ENCODE peak calls at places on chromosomes 6 and 20, in nine cellular contexts. One of them, this sample, is unnamed.

GRCh38 chr6:33633462-33634158 is 12.5 kb downstream of the ITPR3 start:
- DNase-seq in frontal cortex: peak
- DNase-seq in cardiac fibroblast: peak
- DNase-seq in glutamatergic neuron: peak
- DNase-seq in brain microvascular endothelial cell: no peak
- DNase-seq in SHP77: peak
- DNase-seq in NCI-H2081: peak
- DNase-seq in activated CD4-positive, alpha-beta T cell treated with anti-CD3 and anti-CD28 coated beads for 48 hours: peak
- DNase-seq in D721Med: peak
- DNase-seq in this sample: no peak

GRCh38 chr20:58906894-58907293 is 54.4 kb downstream of the GNAS start:
- DNase-seq in frontal cortex: no peak
- DNase-seq in cardiac fibroblast: peak
- DNase-seq in glutamatergic neuron: no peak
- DNase-seq in brain microvascular endothelial cell: peak
- DNase-seq in SHP77: no peak
- DNase-seq in NCI-H2081: no peak
- DNase-seq in activated CD4-positive, alpha-beta T cell treated with anti-CD3 and anti-CD28 coated beads for 48 hours: no peak
- DNase-seq in D721Med: no peak
- DNase-seq in this sample: no peak

GRCh38 chr6:155647354-155647753 is 191.7 kb upstream of the NOX3 start:
- DNase-seq in frontal cortex: no peak
- DNase-seq in cardiac fibroblast: no peak
- DNase-seq in glutamatergic neuron: no peak
- DNase-seq in brain microvascular endothelial cell: no peak
- DNase-seq in SHP77: no peak
- DNase-seq in NCI-H2081: no peak
- DNase-seq in activated CD4-positive, alpha-beta T cell treated with anti-CD3 and anti-CD28 coated beads for 48 hours: no peak
- DNase-seq in D721Med: no peak
- DNase-seq in this sample: no peak

GRCh38 chr6:39292637-39293036 is 21.6 kb downstream of the KCNK17 start:
- DNase-seq in frontal cortex: no peak
- DNase-seq in cardiac fibroblast: no peak
- DNase-seq in glutamatergic neuron: no peak
- DNase-seq in brain microvascular endothelial cell: no peak
- DNase-seq in SHP77: no peak
- DNase-seq in NCI-H2081: no peak
- DNase-seq in activated CD4-positive, alpha-beta T cell treated with anti-CD3 and anti-CD28 coated beads for 48 hours: no peak
- DNase-seq in D721Med: no peak
- DNase-seq in this sample: no peak

GRCh38 chr6:112061605-112062004 is 7.7 kb downstream of the CCN6 start:
- DNase-seq in frontal cortex: no peak
- DNase-seq in cardiac fibroblast: peak
- DNase-seq in glutamatergic neuron: no peak
- DNase-seq in brain microvascular endothelial cell: peak
- DNase-seq in SHP77: no peak
- DNase-seq in NCI-H2081: no peak
- DNase-seq in activated CD4-positive, alpha-beta T cell treated with anti-CD3 and anti-CD28 coated beads for 48 hours: no peak
- DNase-seq in D721Med: no peak
- DNase-seq in this sample: no peak

GRCh38 chr6:132780770-132781371 is 17.6 kb downstream of the SLC18B1 start:
- DNase-seq in frontal cortex: no peak
- DNase-seq in cardiac fibroblast: peak
- DNase-seq in glutamatergic neuron: no peak
- DNase-seq in brain microvascular endothelial cell: no peak
- DNase-seq in SHP77: no peak
- DNase-seq in NCI-H2081: no peak
- DNase-seq in activated CD4-positive, alpha-beta T cell treated with anti-CD3 and anti-CD28 coated beads for 48 hours: no peak
- DNase-seq in D721Med: no peak
- DNase-seq in this sample: no peak

GRCh38 chr6:128567029-128567428 is 46.6 kb upstream of the PTPRK start:
- DNase-seq in frontal cortex: no peak
- DNase-seq in cardiac fibroblast: peak
- DNase-seq in glutamatergic neuron: no peak
- DNase-seq in brain microvascular endothelial cell: no peak
- DNase-seq in SHP77: no peak
- DNase-seq in NCI-H2081: no peak
- DNase-seq in activated CD4-positive, alpha-beta T cell treated with anti-CD3 and anti-CD28 coated beads for 48 hours: no peak
- DNase-seq in D721Med: no peak
- DNase-seq in this sample: no peak

GRCh38 chr6:44381739-44382138 is 5.8 kb upstream of the CDC5L start:
- DNase-seq in frontal cortex: no peak
- DNase-seq in cardiac fibroblast: peak
- DNase-seq in glutamatergic neuron: no peak
- DNase-seq in brain microvascular endothelial cell: no peak
- DNase-seq in SHP77: no peak
- DNase-seq in NCI-H2081: no peak
- DNase-seq in activated CD4-positive, alpha-beta T cell treated with anti-CD3 and anti-CD28 coated beads for 48 hours: no peak
- DNase-seq in D721Med: no peak
- DNase-seq in this sample: no peak

GRCh38 chr6:111171577-111172400 is 84.5 kb downstream of the SLC16A10 start:
- DNase-seq in frontal cortex: no peak
- DNase-seq in cardiac fibroblast: no peak
- DNase-seq in glutamatergic neuron: no peak
- DNase-seq in brain microvascular endothelial cell: no peak
- DNase-seq in SHP77: no peak
- DNase-seq in NCI-H2081: no peak
- DNase-seq in activated CD4-positive, alpha-beta T cell treated with anti-CD3 and anti-CD28 coated beads for 48 hours: no peak
- DNase-seq in D721Med: no peak
- DNase-seq in this sample: no peak

GRCh38 chr6:150354754-150355571 is 13.8 kb upstream of the IYD start:
- DNase-seq in frontal cortex: no peak
- DNase-seq in cardiac fibroblast: peak
- DNase-seq in glutamatergic neuron: no peak
- DNase-seq in brain microvascular endothelial cell: peak
- DNase-seq in SHP77: no peak
- DNase-seq in NCI-H2081: no peak
- DNase-seq in activated CD4-positive, alpha-beta T cell treated with anti-CD3 and anti-CD28 coated beads for 48 hours: no peak
- DNase-seq in D721Med: no peak
- DNase-seq in this sample: no peak

GRCh38 chr20:51036226-51036625 is 13.3 kb upstream of the KCNG1 start:
- DNase-seq in frontal cortex: no peak
- DNase-seq in cardiac fibroblast: peak
- DNase-seq in glutamatergic neuron: no peak
- DNase-seq in brain microvascular endothelial cell: no peak
- DNase-seq in SHP77: no peak
- DNase-seq in NCI-H2081: no peak
- DNase-seq in activated CD4-positive, alpha-beta T cell treated with anti-CD3 and anti-CD28 coated beads for 48 hours: no peak
- DNase-seq in D721Med: no peak
- DNase-seq in this sample: no peak

GRCh38 chr6:42569102-42570028 is 5.5 kb downstream of the UBR2 start:
- DNase-seq in frontal cortex: no peak
- DNase-seq in cardiac fibroblast: peak
- DNase-seq in glutamatergic neuron: no peak
- DNase-seq in brain microvascular endothelial cell: peak
- DNase-seq in SHP77: no peak
- DNase-seq in NCI-H2081: no peak
- DNase-seq in activated CD4-positive, alpha-beta T cell treated with anti-CD3 and anti-CD28 coated beads for 48 hours: no peak
- DNase-seq in D721Med: no peak
- DNase-seq in this sample: no peak

GRCh38 chr6:1586256-1586655 is 23.5 kb upstream of the FOXC1 start:
- DNase-seq in frontal cortex: no peak
- DNase-seq in cardiac fibroblast: no peak
- DNase-seq in glutamatergic neuron: no peak
- DNase-seq in brain microvascular endothelial cell: no peak
- DNase-seq in SHP77: no peak
- DNase-seq in NCI-H2081: no peak
- DNase-seq in activated CD4-positive, alpha-beta T cell treated with anti-CD3 and anti-CD28 coated beads for 48 hours: no peak
- DNase-seq in D721Med: no peak
- DNase-seq in this sample: no peak

GRCh38 chr20:50658804-50659380 is 32.5 kb downstream of the RIPOR3 start:
- DNase-seq in frontal cortex: no peak
- DNase-seq in cardiac fibroblast: no peak
- DNase-seq in glutamatergic neuron: no peak
- DNase-seq in brain microvascular endothelial cell: no peak
- DNase-seq in SHP77: no peak
- DNase-seq in NCI-H2081: no peak
- DNase-seq in activated CD4-positive, alpha-beta T cell treated with anti-CD3 and anti-CD28 coated beads for 48 hours: no peak
- DNase-seq in D721Med: no peak
- DNase-seq in this sample: no peak

GRCh38 chr6:127918506-127919427 is 17.9 kb upstream of the THEMIS start:
- DNase-seq in frontal cortex: no peak
- DNase-seq in cardiac fibroblast: no peak
- DNase-seq in glutamatergic neuron: no peak
- DNase-seq in brain microvascular endothelial cell: no peak
- DNase-seq in SHP77: no peak
- DNase-seq in NCI-H2081: no peak
- DNase-seq in activated CD4-positive, alpha-beta T cell treated with anti-CD3 and anti-CD28 coated beads for 48 hours: no peak
- DNase-seq in D721Med: no peak
- DNase-seq in this sample: no peak

GRCh38 chr6:78436335-78436734 is 431.0 kb upstream of the IRAK1BP1 start:
- DNase-seq in frontal cortex: no peak
- DNase-seq in cardiac fibroblast: peak
- DNase-seq in glutamatergic neuron: no peak
- DNase-seq in brain microvascular endothelial cell: peak
- DNase-seq in SHP77: no peak
- DNase-seq in NCI-H2081: no peak
- DNase-seq in activated CD4-positive, alpha-beta T cell treated with anti-CD3 and anti-CD28 coated beads for 48 hours: no peak
- DNase-seq in D721Med: no peak
- DNase-seq in this sample: no peak